ENCODE peak calls at places on chromosome 21, in eight cellular contexts. P, G, I, F, V, D, W and B are unnamed samples. For H3K4me1, the result is how much of the 10 kb centered on the place peaks cover.

GRCh38 chr21:42107881-42108553 is 36.9 kb downstream of the UMODL1 start:
- DNase-seq in V (peak), P (peak), I (peak), G (peak), F (peak), W (peak), D (peak), B (peak)

GRCh38 chr21:28832013-28832714 is 160.5 kb downstream of the LTN1 start:
- DNase-seq in P (no peak), V (no peak), I (no peak), D (no peak), F (no peak), G (no peak), W (no peak), B (no peak)

GRCh38 chr21:27787046-27787445 is 820.2 kb upstream of the ADAMTS5 start:
- DNase-seq in D (no peak), V (no peak), G (no peak), P (no peak), I (no peak), W (no peak), F (peak), B (no peak)

GRCh38 chr21:15826147-15826780 is 96.5 kb downstream of the USP25 start:
- DNase-seq in P (no peak), G (no peak), V (no peak), D (no peak), F (peak), I (no peak), W (no peak), B (no peak)

GRCh38 chr21:37341254-37341960 is 25.2 kb upstream of the DYRK1A start:
- DNase-seq in D (no peak), I (no peak), W (no peak), F (no peak), V (no peak), G (no peak), P (no peak), B (no peak)

GRCh38 chr21:41369105-41369914 is 7.5 kb downstream of the MX2 start:
- DNase-seq in F (peak), G (peak), P (peak), D (peak), W (no peak), I (no peak), V (no peak), B (peak)

GRCh38 chr21:32184059-32184458 is 94.8 kb downstream of the MIS18A start:
- DNase-seq in W (no peak), I (no peak), V (no peak), P (no peak), F (no peak), D (no peak), G (no peak), B (no peak)

GRCh38 chr21:31873696-31874599 is 1.1 kb downstream of the HUNK start:
- DNase-seq in D (peak), G (peak), V (no peak), W (peak), I (no peak), F (peak), P (peak), B (peak)

GRCh38 chr21:28111151-28111619 is 881.5 kb downstream of the LTN1 start:
- DNase-seq in I (no peak), W (peak), D (no peak), V (peak), P (peak), G (peak), F (peak), B (no peak)

GRCh38 chr21:41778974-41779600 is 12.2 kb upstream of the RIPK4 start:
- DNase-seq in V (no peak), W (no peak), I (no peak), F (no peak), G (no peak), D (peak), P (no peak), B (no peak)

GRCh38 chr21:42850463-42850862 is 28.9 kb downstream of the WDR4 start:
- DNase-seq in G (no peak), I (no peak), P (no peak), V (no peak), D (no peak), W (no peak), F (no peak), B (no peak)

GRCh38 chr21:28605138-28605537 is 387.5 kb downstream of the LTN1 start:
- DNase-seq in F (no peak), G (no peak), W (no peak), D (no peak), I (no peak), P (no peak), V (no peak), B (no peak)

GRCh38 chr21:42174173-42174572 is 44.8 kb upstream of the ABCG1 start:
- DNase-seq in I (no peak), G (no peak), W (no peak), F (no peak), P (no peak), V (peak), D (peak), B (no peak)

GRCh38 chr21:35448876-35449599 is 399.9 kb upstream of the RUNX1 start:
- DNase-seq in W (no peak), I (no peak), V (no peak), P (no peak), D (no peak), F (no peak), G (no peak), B (no peak)

GRCh38 chr21:26756491-26757159 is 88.6 kb downstream of the ADAMTS1 start:
- DNase-seq in W (no peak), P (no peak), D (no peak), V (no peak), F (no peak), G (no peak), I (no peak), B (no peak)

GRCh38 chr21:43816611-43817071 is 27.3 kb downstream of the RRP1 start:
- DNase-seq in W (peak), G (peak), P (no peak), I (no peak), V (no peak), F (no peak), D (no peak), B (no peak)

GRCh38 chr21:42056996-42057689 is 14.0 kb upstream of the UMODL1 start:
- DNase-seq in V (peak), F (peak), I (no peak), G (peak), P (peak), W (peak), D (peak), B (peak)

GRCh38 chr21:37196847-37197246 is 70.3 kb downstream of the VPS26C start:
- DNase-seq in P (no peak), G (no peak), D (no peak), W (no peak), F (no peak), I (no peak), V (no peak), B (no peak)

GRCh38 chr21:31945116-31945515 is 72.3 kb downstream of the HUNK start:
- DNase-seq in P (no peak), G (no peak), F (no peak), I (no peak), W (no peak), D (no peak), V (no peak), B (no peak)

GRCh38 chr21:15820857-15821256 is 91.1 kb downstream of the USP25 start:
- DNase-seq in P (no peak), V (no peak), D (no peak), W (no peak), F (no peak), G (no peak), I (no peak), B (no peak)

GRCh38 chr21:42338730-42339715 is 11.8 kb downstream of the TFF2 start:
- DNase-seq in D (no peak), V (no peak), P (no peak), F (no peak), G (no peak), W (no peak), I (no peak), B (no peak)

GRCh38 chr21:43917515-43918384 is 52.7 kb downstream of the AGPAT3 start:
- DNase-seq in W (peak), F (no peak), P (no peak), I (no peak), V (no peak), D (peak), G (no peak), B (peak)

GRCh38 chr21:30733026-30733425 is 14.0 kb downstream of the KRTAP21-2 start:
- DNase-seq in I (no peak), F (no peak), G (no peak), W (no peak), D (no peak), P (no peak), V (no peak), B (no peak)

GRCh38 chr21:31258073-31258472 is 86.0 kb downstream of the TIAM1 start:
- DNase-seq in P (no peak), V (no peak), I (no peak), D (no peak), W (no peak), F (no peak), G (no peak), B (no peak)

GRCh38 chr21:36744190-36744559 is 45.3 kb downstream of the SIM2 start:
- DNase-seq in V (no peak), P (no peak), W (no peak), D (no peak), F (no peak), I (no peak), G (no peak), B (no peak)

GRCh38 chr21:43662286-43662685 is 2.9 kb downstream of the RRP1B start:
- DNase-seq in G (no peak), P (no peak), F (no peak), D (no peak), I (no peak), V (no peak), W (no peak), B (no peak)

GRCh38 chr21:35136586-35137254 is 87.6 kb upstream of the RUNX1 start:
- DNase-seq in P (peak), D (no peak), F (peak), W (no peak), G (no peak), V (no peak), I (no peak), B (no peak)

GRCh38 chr21:39660191-39660590 is 47.5 kb downstream of the B3GALT5 start:
- DNase-seq in V (no peak), G (no peak), I (no peak), W (no peak), P (peak), F (peak), D (no peak), B (no peak)

GRCh38 chr21:34974162-34974981 is 74.7 kb downstream of the RUNX1 start:
- DNase-seq in V (no peak), I (no peak), D (no peak), F (peak), P (no peak), G (no peak), W (no peak), B (no peak)

GRCh38 chr21:16086936-16087335 is 357.2 kb downstream of the USP25 start:
- DNase-seq in G (no peak), F (no peak), I (no peak), D (no peak), W (no peak), V (no peak), P (no peak), B (no peak)

GRCh38 chr21:28392436-28392835 is 600.2 kb downstream of the LTN1 start:
- DNase-seq in F (peak), G (no peak), P (no peak), W (no peak), V (no peak), D (no peak), I (no peak), B (no peak)

GRCh38 chr21:32771134-32771523 is 426 bp downstream of the PAXBP1 start:
- DNase-seq in W (peak), G (peak), D (peak), P (peak), I (no peak), V (peak), F (peak), B (peak)

GRCh38 chr21:43361493-43362296 is 65.2 kb downstream of the SIK1 start:
- DNase-seq in P (peak), W (peak), G (peak), I (peak), D (no peak), V (peak), F (peak), B (no peak)

GRCh38 chr21:32687946-32688345 is 39.9 kb downstream of the SYNJ1 start:
- DNase-seq in W (no peak), F (no peak), I (no peak), G (no peak), D (no peak), P (no peak), V (no peak), B (no peak)

GRCh38 chr21:26982767-26983166 is 15.9 kb upstream of the ADAMTS5 start:
- DNase-seq in G (no peak), I (no peak), D (no peak), W (no peak), P (no peak), F (no peak), V (no peak), B (no peak)

GRCh38 chr21:27580276-27580675 is 613.4 kb upstream of the ADAMTS5 start:
- DNase-seq in W (no peak), V (no peak), F (no peak), P (no peak), I (no peak), D (no peak), G (no peak), B (no peak)

GRCh38 chr21:27476696-27477095 is 509.8 kb upstream of the ADAMTS5 start:
- DNase-seq in V (no peak), I (no peak), F (peak), W (no peak), D (no peak), P (no peak), G (no peak), B (no peak)

GRCh38 chr21:43907751-43908150 is 42.7 kb downstream of the AGPAT3 start:
- DNase-seq in W (no peak), G (no peak), V (no peak), I (no peak), D (no peak), F (no peak), P (no peak), B (no peak)

GRCh38 chr21:44920694-44921604 is at the start of gene ITGB2:
- DNase-seq in G (peak), W (peak), D (peak), V (no peak), P (peak), I (no peak), F (no peak), B (peak)
- H3K27ac ChIP-seq in G (no peak), W (no peak), D (peak), V (no peak), P (no peak), I (peak), F (no peak), B (peak)

GRCh38 chr21:25489673-25490072 is 117.6 kb downstream of the MRPL39 start:
- DNase-seq in P (no peak), D (no peak), F (no peak), G (no peak), V (no peak), W (no peak), I (no peak), B (no peak)
- H3K4me1 ChIP-seq in P (under half), D (under half), F (under half), G (under half), V (under half), W (under half), I (under half), B (under half)

GRCh38 chr21:33943293-33943692 is 27.7 kb upstream of the ATP5PO start:
- DNase-seq in W (no peak), F (no peak), G (no peak), I (no peak), V (no peak), P (no peak), D (no peak), B (no peak)

GRCh38 chr21:33940164-33940563 is 24.6 kb upstream of the ATP5PO start:
- DNase-seq in P (no peak), G (no peak), I (no peak), W (no peak), D (no peak), F (peak), V (no peak), B (no peak)

GRCh38 chr21:33938381-33938780 is 22.8 kb upstream of the ATP5PO start:
- DNase-seq in P (no peak), I (no peak), D (no peak), W (no peak), G (no peak), F (no peak), V (no peak), B (no peak)

GRCh38 chr21:33939224-33939623 is 23.6 kb upstream of the ATP5PO start:
- DNase-seq in G (no peak), D (no peak), W (no peak), I (no peak), V (no peak), P (no peak), F (no peak), B (no peak)

GRCh38 chr21:33940846-33941245 is 25.2 kb upstream of the ATP5PO start:
- DNase-seq in I (no peak), P (no peak), D (no peak), G (no peak), W (no peak), V (no peak), F (no peak), B (no peak)
- H3K27ac ChIP-seq in I (no peak), P (peak), D (no peak), G (no peak), W (no peak), V (no peak), F (peak), B (no peak)

GRCh38 chr21:38487906-38488639 is 10.2 kb downstream of the ERG start:
- DNase-seq in W (no peak), D (no peak), F (no peak), P (no peak), V (no peak), I (no peak), G (no peak), B (no peak)
- H3K4me1 ChIP-seq in W (under half), D (under half), F (under half), P (under half), V (under half), I (under half), G (under half), B (under half)

GRCh38 chr21:46094401-46095105 is 3.4 kb upstream of the COL6A2 start:
- DNase-seq in D (peak), P (no peak), F (no peak), G (no peak), I (no peak), W (peak), V (peak), B (no peak)

GRCh38 chr21:46093668-46094400 is 4.1 kb upstream of the COL6A2 start:
- DNase-seq in P (no peak), F (no peak), V (peak), I (no peak), G (no peak), W (peak), D (peak), B (no peak)

GRCh38 chr21:46091631-46092025 is 6.3 kb upstream of the COL6A2 start:
- DNase-seq in F (no peak), I (no peak), D (peak), W (peak), G (no peak), V (peak), P (no peak), B (no peak)

GRCh38 chr21:46092026-46092764 is 5.7 kb upstream of the COL6A2 start:
- DNase-seq in F (peak), W (peak), G (peak), I (no peak), D (peak), V (peak), P (peak), B (no peak)

DNA sequence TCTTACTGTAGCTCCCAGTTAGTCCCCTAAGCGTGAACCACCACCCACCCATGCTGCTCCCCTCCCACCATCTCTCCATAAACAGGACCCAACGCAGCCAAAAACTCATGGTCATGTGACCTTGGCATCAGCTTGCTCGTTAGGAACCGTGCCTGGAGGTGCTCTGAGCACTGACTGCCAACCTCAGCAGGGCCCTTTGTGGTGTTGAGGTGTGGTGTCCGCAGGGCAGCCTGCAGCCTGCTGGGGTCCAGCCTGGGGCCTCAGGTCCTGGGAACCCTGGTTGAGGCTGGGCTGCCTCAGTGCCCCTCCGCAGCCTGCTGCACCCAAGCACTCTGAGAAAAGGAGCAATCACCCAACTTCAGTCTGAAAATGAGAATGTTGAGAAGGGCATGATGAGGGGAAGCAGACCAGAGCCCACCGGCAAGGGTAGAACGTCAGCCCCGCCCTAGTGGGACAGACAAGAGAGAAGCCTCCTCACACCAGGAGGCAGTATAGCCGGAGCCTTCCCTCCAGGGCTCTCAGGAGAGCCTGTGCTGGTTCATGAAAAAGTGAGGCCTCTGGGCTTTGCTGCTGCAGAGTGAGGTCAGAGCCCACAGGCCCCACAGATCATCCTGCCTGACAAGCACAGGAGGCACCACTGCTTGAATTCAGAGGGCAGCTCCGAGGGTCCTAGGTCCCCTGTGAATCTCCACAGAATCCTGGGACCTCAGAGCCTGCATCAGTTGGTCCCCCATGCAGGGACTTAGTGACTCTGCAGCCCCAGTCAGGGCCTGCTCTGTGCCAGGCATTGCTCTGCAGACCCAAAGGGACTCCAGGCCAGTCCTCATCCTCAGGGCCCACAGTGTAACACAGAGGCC is 4.9 kb upstream of the COL6A2 start:
- DNase-seq in F (peak), G (no peak), P (peak), W (peak), I (no peak), V (peak), D (peak), B (no peak)
- H3K27ac ChIP-seq in F (peak), G (peak), P (peak), W (peak), I (no peak), V (peak), D (peak), B (peak)